ENCODE peak calls at places on chromosomes 6 and 20, in nine cellular contexts. One of them, this sample, is unnamed.

GRCh38 chr6:25232478-25232877 is 46.7 kb upstream of the CARMIL1 start:
- DNase-seq in iris pigment epithelial cell: peak; percentile 40
- DNase-seq in HTR-8/SVneo: no peak
- DNase-seq in RWPE1: no peak
- DNase-seq in putamen: no peak
- DNase-seq in effector CD4-positive, alpha-beta T cell: no peak
- DNase-seq in HT1080: no peak
- DNase-seq in neural crest cell: no peak
- DNase-seq in head of caudate nucleus: no peak
- DNase-seq in this sample: no peak

GRCh38 chr6:10175330-10175729 is 239.5 kb downstream of the TFAP2A start:
- DNase-seq in neural crest cell: no peak
- DNase-seq in HTR-8/SVneo: no peak
- DNase-seq in RWPE1: peak; percentile 20
- DNase-seq in putamen: no peak
- DNase-seq in iris pigment epithelial cell: peak; percentile 10
- DNase-seq in effector CD4-positive, alpha-beta T cell: no peak
- DNase-seq in HT1080: no peak
- DNase-seq in head of caudate nucleus: no peak
- DNase-seq in this sample: no peak

GRCh38 chr6:69791065-69791471 is 5.7 kb downstream of the LMBRD1 start:
- DNase-seq in effector CD4-positive, alpha-beta T cell: no peak
- DNase-seq in head of caudate nucleus: no peak
- DNase-seq in iris pigment epithelial cell: no peak
- DNase-seq in HT1080: no peak
- DNase-seq in HTR-8/SVneo: no peak
- DNase-seq in neural crest cell: no peak
- DNase-seq in RWPE1: no peak
- DNase-seq in putamen: no peak
- DNase-seq in this sample: no peak

GRCh38 chr6:5592911-5593519 is 331.7 kb downstream of the FARS2 start:
- DNase-seq in neural crest cell: no peak
- DNase-seq in RWPE1: no peak
- DNase-seq in effector CD4-positive, alpha-beta T cell: no peak
- DNase-seq in HTR-8/SVneo: no peak
- DNase-seq in putamen: no peak
- DNase-seq in iris pigment epithelial cell: no peak
- DNase-seq in HT1080: no peak
- DNase-seq in head of caudate nucleus: no peak
- DNase-seq in this sample: peak; percentile 39

GRCh38 chr6:43993881-43994523 is 133.2 kb downstream of the MRPL14 start:
- DNase-seq in HTR-8/SVneo: no peak
- DNase-seq in putamen: no peak
- DNase-seq in iris pigment epithelial cell: no peak
- DNase-seq in HT1080: no peak
- DNase-seq in neural crest cell: no peak
- DNase-seq in head of caudate nucleus: no peak
- DNase-seq in effector CD4-positive, alpha-beta T cell: no peak
- DNase-seq in RWPE1: no peak
- DNase-seq in this sample: no peak

GRCh38 chr6:55182016-55182650 is 7.8 kb downstream of the HCRTR2 start:
- DNase-seq in head of caudate nucleus: no peak
- DNase-seq in effector CD4-positive, alpha-beta T cell: no peak
- DNase-seq in putamen: no peak
- DNase-seq in iris pigment epithelial cell: no peak
- DNase-seq in HT1080: no peak
- DNase-seq in HTR-8/SVneo: no peak
- DNase-seq in RWPE1: no peak
- DNase-seq in neural crest cell: no peak
- DNase-seq in this sample: no peak

GRCh38 chr6:80003841-80004198 is 629 bp upstream of the TTK start:
- DNase-seq in effector CD4-positive, alpha-beta T cell: peak; percentile 19
- DNase-seq in HTR-8/SVneo: peak; percentile 2
- DNase-seq in RWPE1: no peak
- DNase-seq in iris pigment epithelial cell: no peak
- DNase-seq in head of caudate nucleus: no peak
- DNase-seq in putamen: no peak
- DNase-seq in HT1080: no peak
- DNase-seq in neural crest cell: no peak
- DNase-seq in this sample: no peak

GRCh38 chr6:2781685-2782355 is 16.6 kb downstream of the WRNIP1 start:
- DNase-seq in HTR-8/SVneo: no peak
- DNase-seq in head of caudate nucleus: no peak
- DNase-seq in putamen: no peak
- DNase-seq in effector CD4-positive, alpha-beta T cell: no peak
- DNase-seq in neural crest cell: no peak
- DNase-seq in HT1080: no peak
- DNase-seq in RWPE1: no peak
- DNase-seq in iris pigment epithelial cell: no peak
- DNase-seq in this sample: no peak

GRCh38 chr6:159203304-159204005 is 34.3 kb downstream of the FNDC1 start:
- DNase-seq in neural crest cell: no peak
- DNase-seq in effector CD4-positive, alpha-beta T cell: no peak
- DNase-seq in putamen: no peak
- DNase-seq in iris pigment epithelial cell: peak; percentile 94
- DNase-seq in HTR-8/SVneo: peak; percentile 57
- DNase-seq in head of caudate nucleus: no peak
- DNase-seq in HT1080: peak; percentile 87
- DNase-seq in RWPE1: peak; percentile 11
- DNase-seq in this sample: no peak

GRCh38 chr6:52063584-52064400 is 23.6 kb downstream of the PKHD1 start:
- DNase-seq in RWPE1: peak; percentile 46
- DNase-seq in HTR-8/SVneo: peak; percentile 56
- DNase-seq in head of caudate nucleus: peak; percentile 23
- DNase-seq in iris pigment epithelial cell: peak; percentile 37
- DNase-seq in effector CD4-positive, alpha-beta T cell: peak; percentile 7
- DNase-seq in HT1080: peak; percentile 66
- DNase-seq in neural crest cell: peak; percentile 18
- DNase-seq in putamen: no peak
- DNase-seq in this sample: peak; percentile 46

GRCh38 chr6:117444600-117444999 is 18.9 kb upstream of the ROS1 start:
- DNase-seq in neural crest cell: no peak
- DNase-seq in head of caudate nucleus: no peak
- DNase-seq in effector CD4-positive, alpha-beta T cell: no peak
- DNase-seq in RWPE1: no peak
- DNase-seq in putamen: no peak
- DNase-seq in HTR-8/SVneo: no peak
- DNase-seq in HT1080: no peak
- DNase-seq in iris pigment epithelial cell: peak; percentile 91
- DNase-seq in this sample: no peak

GRCh38 chr20:5504061-5504739 is 187.4 kb upstream of the PROKR2 start:
- DNase-seq in HTR-8/SVneo: no peak
- DNase-seq in neural crest cell: no peak
- DNase-seq in putamen: peak; percentile 47
- DNase-seq in HT1080: no peak
- DNase-seq in effector CD4-positive, alpha-beta T cell: no peak
- DNase-seq in head of caudate nucleus: peak; percentile 56
- DNase-seq in RWPE1: no peak
- DNase-seq in iris pigment epithelial cell: peak; percentile 40
- DNase-seq in this sample: no peak

This sample was measured in cardiac muscle cell.